ENCODE peak calls at places on chromosomes 13 and 19, in seven cellular contexts. Q is CD8-positive, alpha-beta memory T cell; G is pancreas; D is tibial artery; I is heart right ventricle; B is psoas muscle; H is lower lobe of right lung. A is an unnamed sample. For H3K36me3, the result is how much of the 10 kb centered on the place peaks cover.

GRCh38 chr19:28710278-28710677 is 502.7 kb downstream of the UQCRFS1 start:
- DNase-seq in Q (peak), G (no peak), D (no peak), I (no peak), B (no peak), H (no peak), A (no peak)

GRCh38 chr19:3409346-3410064 is 43.1 kb downstream of the NFIC start:
- DNase-seq in Q (no peak), G (peak), D (no peak), I (peak), B (peak), H (peak), A (peak)

GRCh38 chr13:23956106-23956505 is 58.8 kb upstream of the C1QTNF9B start:
- DNase-seq in Q (no peak), G (no peak), D (no peak), I (no peak), B (no peak), H (no peak), A (no peak)

GRCh38 chr19:31742249-31742648 is 393.0 kb upstream of the TSHZ3 start:
- DNase-seq in Q (no peak), G (no peak), D (no peak), I (no peak), B (no peak), H (no peak), A (no peak)

GRCh38 chr13:74145249-74145970 is 11.2 kb upstream of the KLF12 start:
- DNase-seq in Q (no peak), G (no peak), D (no peak), I (no peak), B (no peak), H (no peak), A (no peak)

GRCh38 chr13:38017320-38017719 is 147.7 kb upstream of the TRPC4 start:
- DNase-seq in Q (no peak), G (no peak), D (no peak), I (no peak), B (no peak), H (no peak), A (no peak)

GRCh38 chr19:21164541-21164940 is 22.7 kb downstream of the ZNF431 start:
- DNase-seq in Q (no peak), G (no peak), D (no peak), I (no peak), B (no peak), H (no peak), A (no peak)

GRCh38 chr13:98847780-98848179 is 95.3 kb upstream of the SLC15A1 start:
- DNase-seq in Q (no peak), G (no peak), D (no peak), I (no peak), B (no peak), H (no peak), A (no peak)

GRCh38 chr13:30042891-30043630 is 192.6 kb upstream of the UBL3 start:
- DNase-seq in Q (no peak), G (no peak), D (no peak), I (no peak), B (no peak), H (no peak), A (no peak)

GRCh38 chr13:24251525-24251924 is 57.9 kb upstream of the C1QTNF9 start:
- DNase-seq in Q (peak), G (no peak), D (no peak), I (no peak), B (no peak), H (no peak), A (no peak)

GRCh38 chr13:60584976-60585375 is 188.0 kb downstream of the TDRD3 start:
- DNase-seq in Q (no peak), G (no peak), D (no peak), I (peak), B (no peak), H (no peak), A (no peak)

DNA sequence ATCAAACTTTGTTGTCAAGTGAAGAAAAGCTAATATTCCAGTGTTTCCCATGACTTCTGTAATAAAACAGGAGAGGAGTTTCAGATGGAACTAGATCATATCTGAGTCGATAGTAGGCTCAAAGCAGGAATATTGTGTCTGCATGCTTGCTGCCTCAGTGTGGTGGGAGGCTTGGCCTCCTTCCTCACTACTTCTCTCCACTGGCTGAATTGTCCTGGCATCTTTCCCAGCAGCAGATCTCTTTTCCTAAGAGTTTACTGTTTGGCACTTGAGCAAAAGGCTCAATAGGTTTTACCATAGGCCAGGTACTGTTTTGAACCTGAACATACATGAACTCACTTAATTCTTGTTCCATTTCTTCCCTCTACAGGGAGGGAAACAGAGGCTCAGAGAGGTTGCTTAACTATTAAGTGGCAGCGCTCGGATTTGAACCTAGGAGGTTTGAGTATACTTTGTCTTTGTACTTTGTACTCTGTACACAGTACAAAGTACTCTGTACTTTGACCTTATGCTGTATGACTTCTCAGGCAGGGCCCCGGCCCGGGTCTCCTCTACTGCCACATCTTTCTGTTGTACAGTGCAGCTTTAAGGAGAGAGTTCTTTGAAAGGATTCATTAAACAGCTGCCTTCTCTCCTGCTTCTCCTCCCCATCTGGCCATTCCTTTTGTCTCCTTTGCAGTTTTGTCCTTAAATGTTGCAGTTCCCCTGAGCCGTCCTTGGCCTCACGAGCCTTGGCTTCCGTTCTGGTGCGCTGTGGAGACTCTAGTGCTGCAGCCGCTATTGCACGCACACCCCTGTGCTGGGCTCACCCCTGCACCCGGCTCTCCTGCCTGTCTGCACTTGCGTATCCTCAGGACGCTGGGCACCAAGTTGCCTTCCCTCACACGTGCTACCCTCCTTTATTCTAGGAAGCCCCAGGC is 8.1 kb downstream of the B3GLCT start:
- DNase-seq in Q (no peak), G (no peak), D (no peak), I (peak), B (peak), H (no peak), A (no peak)
- H3K27ac ChIP-seq in Q (no peak), G (no peak), D (no peak), I (peak), B (no peak), H (no peak), A (peak)

DNA sequence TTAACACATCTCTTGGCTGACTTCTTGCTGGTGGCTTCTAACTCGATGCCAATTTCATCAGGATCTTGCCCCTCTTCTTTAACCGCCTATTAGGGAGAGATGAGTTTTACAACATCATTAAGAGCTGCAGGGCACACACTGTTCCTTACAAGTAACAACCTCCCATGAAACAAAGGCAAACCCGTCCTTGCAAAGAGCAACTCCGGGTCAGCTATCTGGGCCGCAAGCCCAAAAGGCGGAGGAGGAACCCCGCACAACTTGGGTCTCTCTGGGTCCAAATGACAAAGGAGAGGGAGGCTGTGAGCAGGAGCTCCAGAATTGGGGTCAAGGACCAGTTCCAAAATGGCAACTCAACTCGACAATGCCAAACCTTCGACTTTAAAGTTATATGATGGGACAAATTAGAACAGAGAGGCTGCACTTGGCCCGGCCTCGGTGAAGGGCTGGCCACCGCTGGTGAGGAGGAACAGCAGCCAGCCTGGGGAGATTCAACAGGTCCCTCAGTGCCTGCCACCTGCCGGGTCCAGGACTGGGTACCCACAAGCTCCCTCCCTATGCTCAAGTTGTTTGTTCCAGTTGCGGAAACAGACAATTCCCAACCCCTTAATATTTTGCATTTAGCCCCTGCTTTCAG is 1.1 kb downstream of the SAFB2 start:
- DNase-seq in Q (no peak), G (peak), D (no peak), I (no peak), B (no peak), H (no peak), A (peak)
- H3K36me3 ChIP-seq in Q (under half), G (under half), D (under half), I (under half), B (half or more), H (half or more), A (half or more)

DNA sequence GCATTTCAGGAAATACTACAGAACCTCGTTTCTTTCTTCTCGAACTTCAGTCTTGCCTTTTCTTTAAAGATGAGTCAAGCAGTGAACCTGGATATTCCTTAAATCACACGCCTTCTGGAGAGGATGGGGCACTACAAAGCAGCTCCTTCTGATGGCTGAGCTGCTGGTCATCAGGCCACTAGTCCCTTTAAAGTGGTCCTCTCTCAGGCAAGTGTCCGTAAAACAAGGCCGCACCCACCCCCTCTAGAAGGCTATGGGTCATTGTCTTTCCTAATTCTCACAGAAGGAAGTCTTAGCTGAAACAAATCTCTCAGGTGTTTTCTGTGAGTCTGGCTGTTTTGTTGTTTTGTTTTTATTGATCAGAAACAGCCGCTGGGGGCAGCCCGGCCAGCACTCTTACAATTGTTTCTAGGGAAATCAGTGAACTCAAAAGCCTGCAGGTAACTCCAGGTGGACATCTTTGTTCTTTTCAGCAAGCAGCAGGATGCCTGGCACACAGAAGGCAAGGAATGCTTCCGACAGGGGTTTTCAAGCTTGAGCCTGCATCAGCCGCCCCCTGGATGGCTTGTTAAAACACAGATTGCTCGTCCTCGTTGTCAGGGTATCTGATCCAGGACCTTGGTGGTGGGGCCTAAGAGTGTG is 45.4 kb downstream of the MBNL2 start:
- DNase-seq in Q (no peak), G (no peak), D (no peak), I (no peak), B (no peak), H (no peak), A (no peak)
- H3K27ac ChIP-seq in Q (no peak), G (no peak), D (peak), I (peak), B (no peak), H (peak), A (no peak)

DNA sequence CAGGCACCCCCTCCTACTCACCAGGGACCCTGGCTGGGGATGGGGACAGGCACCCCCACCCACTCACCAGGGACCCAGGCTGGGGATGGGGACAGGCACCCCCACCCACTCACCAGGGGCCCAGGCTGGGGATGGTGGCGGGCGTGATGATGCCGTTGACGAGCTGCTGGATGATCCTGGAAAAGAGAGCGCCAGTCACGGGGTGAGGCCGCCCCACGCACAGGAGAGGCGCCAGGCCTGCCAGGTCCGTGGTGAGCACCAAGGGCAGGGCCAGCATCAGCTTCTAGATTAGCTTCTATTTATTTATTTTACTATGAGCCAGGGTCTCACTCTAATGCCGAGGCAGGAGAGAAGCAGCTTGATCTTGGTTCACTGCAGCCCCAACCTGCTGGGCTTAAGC is 10.4 kb downstream of the FGF22 start:
- DNase-seq in Q (no peak), G (no peak), D (no peak), I (no peak), B (no peak), H (no peak), A (no peak)
- H3K36me3 ChIP-seq in Q (under half), G (under half), D (under half), I (under half), B (half or more), H (half or more), A (half or more)

GRCh38 chr13:97114696-97115095 is 107.4 kb upstream of the MBNL2 start:
- DNase-seq in Q (no peak), G (no peak), D (no peak), I (no peak), B (no peak), H (no peak), A (no peak)
- H3K27ac ChIP-seq in Q (no peak), G (no peak), D (peak), I (peak), B (no peak), H (peak), A (peak)

DNA sequence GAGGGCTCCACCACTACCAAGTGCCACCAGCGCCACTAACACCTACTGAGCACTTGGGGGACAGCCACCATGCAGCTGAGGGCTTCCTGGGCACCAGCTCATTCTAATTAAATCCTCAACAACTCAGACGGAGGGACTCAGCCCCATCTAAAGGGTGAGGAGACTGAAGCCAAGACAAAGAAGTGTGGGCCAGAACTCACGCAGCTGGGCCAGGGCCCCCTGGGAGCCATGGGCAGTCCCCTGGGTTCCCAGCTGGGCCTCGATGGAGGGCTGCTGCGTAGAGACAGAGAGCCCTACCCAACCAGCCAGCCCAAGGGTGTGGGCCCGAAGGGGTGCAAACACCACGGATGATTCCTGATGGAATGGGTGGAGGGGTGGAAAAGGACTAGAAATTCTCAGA is 12.8 kb upstream of the PRKD2 start:
- DNase-seq in Q (no peak), G (no peak), D (no peak), I (no peak), B (no peak), H (no peak), A (no peak)
- H3K36me3 ChIP-seq in Q (half or more), G (under half), D (half or more), I (under half), B (half or more), H (half or more), A (half or more)

DNA sequence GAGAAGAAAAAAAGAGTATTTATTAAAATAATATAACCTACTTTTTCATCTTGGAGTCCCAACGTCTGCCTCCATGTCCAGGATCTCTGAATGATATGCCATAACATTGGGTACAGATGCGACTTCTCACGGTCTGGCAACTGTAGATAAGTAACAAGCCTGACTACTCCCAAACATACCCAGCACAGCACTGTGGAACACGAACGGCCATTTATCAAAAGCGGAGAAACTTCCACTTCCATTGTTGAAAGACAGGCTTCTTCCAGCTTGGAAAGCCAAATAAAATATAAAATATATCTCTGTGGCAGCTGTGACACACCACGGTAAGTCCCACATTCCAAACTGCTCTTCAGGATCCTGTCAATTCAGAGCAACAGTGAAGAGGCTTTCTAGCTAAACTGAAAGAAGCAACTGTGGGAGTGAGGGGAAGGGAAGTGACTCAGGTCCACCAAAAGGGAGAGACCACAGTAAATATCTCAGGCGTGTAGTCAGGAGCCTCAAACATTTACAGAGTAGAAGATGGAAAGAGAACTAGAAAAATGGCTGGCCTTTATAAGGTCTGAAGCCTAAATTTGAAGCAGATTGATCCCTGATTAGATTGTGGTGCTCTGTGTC is 331.7 kb downstream of the LIG4 start:
- DNase-seq in Q (no peak), G (no peak), D (no peak), I (no peak), B (no peak), H (no peak), A (no peak)
- H3K27ac ChIP-seq in Q (peak), G (no peak), D (no peak), I (no peak), B (no peak), H (no peak), A (no peak)

GRCh38 chr13:110412132-110412912 is 105.2 kb downstream of the COL4A2 start:
- DNase-seq in Q (peak), G (peak), D (peak), I (peak), B (peak), H (peak), A (peak)
- H3K36me3 ChIP-seq in Q (under half), G (under half), D (under half), I (under half), B (under half), H (under half), A (under half)